ENCODE peak calls at places on chromosomes 13 and 19, in seven cellular contexts. Y, I, D, C, X, R and E are unnamed samples. For H3K4me1, the result is how much of the 10 kb centered on the place peaks cover.

GRCh38 chr19:36008336-36008978 is at the start of gene SYNE4:
- DNase-seq in X (peak), I (no peak), Y (no peak), C (no peak), R (peak), D (no peak), E (no peak)

GRCh38 chr19:32866061-32866460 is 3.5 kb downstream of the SLC7A9 start:
- DNase-seq in R (no peak), C (no peak), Y (no peak), X (no peak), D (no peak), I (no peak), E (no peak)

GRCh38 chr19:6767357-6768235 is at the start of gene SH2D3A:
- DNase-seq in R (peak), I (peak), D (peak), C (peak), Y (peak), X (peak), E (peak)

GRCh38 chr13:67554746-67555452 is 324.8 kb upstream of the PCDH9 start:
- DNase-seq in X (no peak), C (no peak), D (no peak), I (no peak), Y (no peak), R (no peak), E (no peak)

GRCh38 chr19:46978470-46978869 is 41.2 kb upstream of the NPAS1 start:
- DNase-seq in C (no peak), R (no peak), D (no peak), X (no peak), I (no peak), Y (no peak), E (no peak)

GRCh38 chr13:33611016-33611805 is 206.7 kb upstream of the RFC3 start:
- DNase-seq in X (no peak), D (peak), C (peak), R (no peak), I (peak), Y (no peak), E (peak)

GRCh38 chr19:13334801-13335481 is 171.3 kb downstream of the CACNA1A start:
- DNase-seq in X (no peak), I (no peak), R (no peak), Y (no peak), D (no peak), C (no peak), E (no peak)

GRCh38 chr13:94550030-94550738 is 45.8 kb downstream of the TGDS start:
- DNase-seq in D (no peak), I (peak), C (no peak), X (no peak), R (no peak), Y (no peak), E (no peak)

GRCh38 chr19:55440411-55441105 is 2.5 kb downstream of the SHISA7 start:
- DNase-seq in Y (no peak), C (no peak), X (peak), I (no peak), R (no peak), D (no peak), E (no peak)

DNA sequence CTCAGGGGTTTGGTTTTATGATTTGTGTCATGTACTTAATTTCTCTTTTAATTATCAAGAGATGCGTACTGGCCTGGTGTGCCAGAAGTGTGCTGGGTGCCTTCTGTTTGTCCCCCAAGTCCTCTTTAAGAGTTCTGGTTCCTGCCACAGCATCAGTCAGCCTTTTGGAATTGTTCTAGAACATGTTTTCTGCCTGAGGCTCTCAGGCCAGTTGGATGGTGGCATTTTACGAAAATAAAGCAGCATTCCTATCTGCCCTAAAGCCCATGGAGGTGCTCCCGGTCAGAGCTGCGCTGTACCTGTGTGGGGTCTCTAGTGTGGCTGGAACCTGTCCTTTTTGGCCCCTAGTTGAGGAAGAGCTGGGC is 54.1 kb downstream of the TSSK6 start:
- DNase-seq in D (no peak), X (peak), I (no peak), Y (no peak), C (no peak), R (no peak), E (no peak)
- H3K4me1 ChIP-seq in D (half or more), X (under half), I (under half), Y (under half), C (under half), R (half or more), E (half or more)

DNA sequence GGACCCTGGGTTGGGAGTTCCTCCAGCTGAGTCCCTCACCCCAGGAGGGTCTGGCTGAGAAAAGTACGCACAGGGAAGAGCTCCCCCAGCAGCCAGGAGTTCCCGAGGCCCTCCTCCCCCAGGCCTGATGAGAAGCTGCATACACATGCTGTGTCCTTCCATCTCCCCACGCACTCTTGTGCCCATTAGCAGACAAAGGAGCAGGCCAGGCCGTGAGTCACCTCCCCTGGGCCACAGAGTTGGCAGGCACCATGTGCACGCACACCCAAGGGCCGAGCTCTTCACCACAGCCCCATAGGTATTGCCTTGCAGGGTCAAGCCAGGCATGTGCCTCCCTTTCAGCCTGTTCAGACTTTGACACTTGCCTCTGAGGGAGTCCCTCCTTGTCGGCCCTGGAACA is 17.5 kb downstream of the MAU2 start:
- DNase-seq in Y (no peak), I (no peak), C (no peak), R (no peak), D (no peak), X (no peak), E (no peak)
- H3K4me1 ChIP-seq in Y (under half), I (under half), C (under half), R (under half), D (under half), X (under half), E (under half)

GRCh38 chr19:16605552-16605951 is 22.5 kb downstream of the MED26 start:
- DNase-seq in I (peak), C (no peak), Y (no peak), R (no peak), D (peak), X (no peak), E (no peak)

GRCh38 chr19:16609511-16609910 is 18.5 kb downstream of the MED26 start:
- DNase-seq in X (no peak), D (no peak), Y (no peak), I (no peak), R (no peak), C (no peak), E (no peak)

GRCh38 chr19:16608290-16608704 is 19.7 kb downstream of the MED26 start:
- DNase-seq in D (peak), R (no peak), Y (no peak), I (peak), C (no peak), X (no peak), E (no peak)

GRCh38 chr19:16605115-16605514 is 22.9 kb downstream of the MED26 start:
- DNase-seq in C (no peak), X (no peak), Y (no peak), R (no peak), I (no peak), D (no peak), E (no peak)

GRCh38 chr19:16607819-16608218 is 20.2 kb downstream of the MED26 start:
- DNase-seq in D (peak), R (no peak), X (no peak), Y (no peak), I (no peak), C (no peak), E (no peak)
- H3K4me1 ChIP-seq in D (half or more), R (under half), X (under half), Y (under half), I (under half), C (under half), E (under half)

GRCh38 chr13:46598820-46599180 is 45.8 kb downstream of the LRCH1 start:
- DNase-seq in D (no peak), C (no peak), R (no peak), X (no peak), Y (no peak), I (no peak), E (no peak)

GRCh38 chr13:46600943-46601311 is 48.0 kb downstream of the LRCH1 start:
- DNase-seq in X (no peak), D (no peak), R (no peak), I (no peak), C (no peak), Y (no peak), E (no peak)

GRCh38 chr13:46595918-46596315 is 42.9 kb downstream of the LRCH1 start:
- DNase-seq in Y (no peak), D (no peak), I (no peak), R (no peak), X (no peak), C (no peak), E (no peak)

GRCh38 chr13:46596501-46596900 is 43.5 kb downstream of the LRCH1 start:
- DNase-seq in I (no peak), R (no peak), X (no peak), C (no peak), Y (no peak), D (no peak), E (no peak)

DNA sequence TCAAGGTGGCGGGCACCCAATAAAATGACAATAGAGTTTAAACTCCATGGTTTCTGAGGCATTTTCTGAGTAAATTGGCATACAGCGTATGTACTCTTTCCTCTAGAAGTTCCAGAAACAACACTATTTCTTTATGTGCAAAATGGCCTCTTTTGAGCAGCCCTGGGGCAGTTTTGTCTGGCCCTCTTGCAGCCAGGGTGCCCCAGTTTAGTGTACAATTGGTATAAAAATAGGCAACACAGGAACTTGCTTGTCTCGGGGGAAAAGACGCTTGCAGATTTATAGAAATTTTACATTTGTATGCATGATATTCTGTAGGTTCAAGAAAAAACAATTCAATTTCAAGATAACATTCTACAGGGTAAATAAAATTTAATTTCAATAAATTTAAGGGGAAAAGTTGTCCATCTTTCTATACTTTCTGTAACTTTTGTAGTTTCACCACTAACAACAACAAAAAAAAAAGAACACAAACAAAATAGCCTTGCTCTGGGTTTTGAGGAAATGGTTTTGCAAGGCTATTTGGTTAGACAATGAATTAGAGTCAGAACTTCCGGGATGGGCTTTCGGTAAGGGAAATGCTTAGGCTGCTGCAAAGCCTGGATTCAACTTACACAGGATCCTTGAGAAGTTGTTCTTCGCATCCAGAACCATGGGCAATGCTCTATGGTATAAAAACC is 45.3 kb downstream of the LRCH1 start:
- DNase-seq in R (no peak), Y (no peak), D (no peak), C (no peak), I (no peak), X (no peak), E (no peak)
- H3K4me1 ChIP-seq in R (under half), Y (under half), D (under half), C (under half), I (under half), X (under half), E (half or more)

DNA sequence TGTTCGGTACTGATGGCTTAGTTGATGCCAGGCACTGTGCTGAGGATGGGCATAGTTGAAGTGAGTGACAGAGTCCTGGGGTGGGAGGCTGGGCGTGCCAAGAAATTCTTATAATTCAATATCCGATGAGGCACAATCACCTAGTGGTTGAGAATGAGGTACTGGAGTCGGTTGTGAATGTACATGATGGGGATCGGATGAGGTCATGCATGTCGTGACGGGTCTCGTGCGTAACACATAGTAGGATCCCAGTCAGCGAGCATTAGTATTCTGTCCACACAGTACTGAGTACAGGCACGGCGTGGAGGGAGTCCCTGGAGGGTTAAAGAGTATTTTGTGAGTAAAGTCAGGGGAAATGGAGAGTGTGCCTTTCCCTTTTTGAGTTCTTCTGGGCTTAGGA is 2.8 kb downstream of the SAFB start:
- DNase-seq in I (no peak), D (no peak), C (no peak), Y (no peak), R (no peak), X (no peak), E (no peak)
- H3K4me1 ChIP-seq in I (under half), D (half or more), C (under half), Y (under half), R (under half), X (under half), E (half or more)

DNA sequence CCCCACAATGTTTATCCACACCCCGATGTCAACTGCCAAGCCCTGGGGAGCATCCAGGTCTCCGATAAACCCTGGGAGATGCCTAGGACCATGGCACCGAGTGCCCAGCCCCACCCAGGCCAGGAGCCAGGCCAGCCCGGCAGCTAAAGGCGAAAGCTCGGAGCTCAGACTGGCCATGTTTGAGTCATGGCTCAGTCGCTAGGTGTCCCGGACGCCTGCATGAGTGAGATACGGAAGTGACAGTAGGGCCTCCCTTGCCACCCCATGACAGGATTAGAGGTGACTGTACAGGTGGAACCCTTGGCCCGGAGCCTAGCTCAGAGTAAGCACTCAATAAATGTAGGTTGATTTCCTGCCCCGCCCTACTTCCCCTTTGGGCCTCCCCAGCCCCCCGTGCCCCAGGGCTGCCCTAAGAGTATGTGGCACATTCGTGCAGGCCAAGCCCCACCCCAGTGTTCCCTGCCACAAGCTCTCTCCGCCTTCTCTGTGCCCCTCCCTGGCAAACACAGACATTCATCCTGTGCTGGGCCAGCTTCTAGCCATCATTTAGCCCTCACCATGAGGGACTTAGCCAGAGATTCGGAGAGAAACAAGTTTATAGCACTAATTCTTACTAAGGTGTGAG is 5.8 kb upstream of the TPM4 start:
- DNase-seq in Y (peak), I (peak), R (no peak), X (no peak), C (peak), D (peak), E (peak)
- H3K4me1 ChIP-seq in Y (under half), I (under half), R (under half), X (under half), C (under half), D (under half), E (under half)

DNA sequence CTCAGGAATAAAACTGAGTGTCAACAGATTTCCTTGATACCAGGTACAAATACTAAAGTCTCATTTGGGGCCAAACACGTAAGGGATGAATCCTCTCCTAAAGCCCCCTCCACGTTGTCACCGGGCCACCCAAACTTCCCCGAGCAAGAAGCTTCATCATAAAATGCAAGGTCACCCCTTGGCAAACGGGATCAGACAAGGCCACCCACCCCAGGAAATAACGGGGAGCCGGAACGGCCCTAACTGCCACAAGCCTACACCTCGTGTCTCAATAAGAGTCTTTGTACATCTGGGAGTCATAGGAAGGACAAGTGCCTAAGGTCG is 717 bp downstream of the EEF2 start:
- DNase-seq in C (peak), Y (no peak), I (no peak), X (no peak), D (no peak), R (no peak), E (no peak)
- H3K4me1 ChIP-seq in C (under half), Y (under half), I (under half), X (under half), D (under half), R (under half), E (half or more)

GRCh38 chr13:31261241-31261640 is 61.5 kb downstream of the B3GLCT start:
- DNase-seq in R (no peak), I (no peak), D (no peak), Y (no peak), C (no peak), X (peak), E (no peak)
- H3K4me1 ChIP-seq in R (under half), I (under half), D (under half), Y (under half), C (under half), X (under half), E (under half)

GRCh38 chr19:2050991-2051770 is at the start of gene MKNK2:
- DNase-seq in I (peak), C (peak), R (peak), Y (no peak), D (peak), X (peak), E (peak)

GRCh38 chr19:2050349-2050990 is 574 bp downstream of the MKNK2 start:
- DNase-seq in Y (no peak), I (no peak), X (no peak), D (no peak), R (no peak), C (peak), E (no peak)

GRCh38 chr19:2049741-2050348 is 1.2 kb downstream of the MKNK2 start:
- DNase-seq in D (peak), C (peak), I (peak), R (peak), X (peak), Y (peak), E (peak)

GRCh38 chr19:2053601-2054389 is 2.8 kb upstream of the MKNK2 start:
- DNase-seq in D (peak), Y (no peak), X (no peak), R (no peak), I (peak), C (peak), E (peak)

DNA sequence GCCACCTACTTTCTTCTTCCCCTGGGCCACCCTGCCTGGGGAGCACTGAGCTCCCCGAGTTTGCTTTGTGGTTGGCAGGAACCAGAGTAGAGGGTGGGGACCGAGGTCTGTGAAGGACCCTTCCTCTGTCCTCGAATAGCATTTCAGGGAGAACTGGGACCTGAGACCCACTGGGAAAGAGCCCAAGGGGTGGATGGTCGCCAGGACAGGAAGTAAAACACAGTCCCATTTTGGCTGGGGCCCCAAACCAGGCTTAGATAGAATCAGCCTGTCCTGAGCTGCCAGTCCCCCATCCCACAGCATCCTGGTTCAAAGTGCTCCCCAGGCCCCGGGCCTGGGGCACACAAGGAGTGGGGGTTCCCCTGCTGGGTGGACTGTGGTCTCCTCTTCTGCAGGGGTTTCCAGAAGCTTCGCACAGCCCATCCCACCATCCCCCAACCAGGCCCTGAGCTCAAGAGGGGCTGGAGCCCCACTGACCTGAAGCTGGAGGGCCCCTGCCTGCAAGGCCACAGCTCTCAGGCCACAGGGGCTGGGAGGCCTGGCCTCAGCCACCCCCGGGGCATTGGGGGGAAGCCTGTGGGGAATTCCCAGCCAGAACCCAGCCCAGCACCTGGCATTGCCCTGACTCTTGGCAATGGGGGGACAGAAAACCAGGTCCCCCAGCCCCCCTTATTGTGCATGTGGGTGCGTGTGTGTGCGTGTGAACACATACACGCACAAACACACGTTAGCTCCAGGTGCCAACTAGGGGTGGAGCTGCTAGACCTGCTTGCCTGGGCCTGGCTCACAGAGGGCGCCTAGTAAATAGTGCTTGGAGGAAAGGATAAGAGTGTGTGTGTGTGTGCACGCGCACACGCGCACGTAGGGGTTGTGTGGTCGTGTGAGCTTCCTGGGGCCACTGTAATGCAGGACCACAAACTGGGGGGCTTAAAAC is 994 bp upstream of the MKNK2 start:
- DNase-seq in D (peak), X (no peak), R (no peak), I (peak), Y (no peak), C (no peak), E (peak)
- H3K4me1 ChIP-seq in D (under half), X (under half), R (under half), I (under half), Y (under half), C (under half), E (half or more)